ENCODE peak calls at places on chromosome 12, in eight cellular contexts. G, E, B, L, O, V, Y and S are unnamed samples.

GRCh38 chr12:6613015-6613775 is 6.0 kb upstream of the CHD4 start:
- DNase-seq in O (peak), V (no peak), G (peak), Y (peak), E (peak), B (peak), L (no peak), S (peak)

GRCh38 chr12:102394200-102394599 is 86.2 kb downstream of the IGF1 start:
- DNase-seq in Y (no peak), L (no peak), B (no peak), G (no peak), V (no peak), O (no peak), E (no peak), S (no peak)

GRCh38 chr12:74780458-74781241 is 243.0 kb downstream of the ATXN7L3B start:
- DNase-seq in G (no peak), B (no peak), E (peak), Y (peak), O (no peak), V (no peak), L (no peak), S (no peak)

GRCh38 chr12:131893605-131894312 is 663 bp upstream of the ULK1 start:
- DNase-seq in O (no peak), E (no peak), B (no peak), G (no peak), L (no peak), V (no peak), Y (no peak), S (no peak)

GRCh38 chr12:122917508-122918227 is 21.7 kb upstream of the VPS37B start:
- DNase-seq in E (no peak), O (no peak), Y (peak), V (no peak), G (peak), L (no peak), B (peak), S (no peak)

GRCh38 chr12:55847033-55847432 is 4.3 kb upstream of the MMP19 start:
- DNase-seq in O (no peak), E (no peak), G (no peak), L (no peak), V (no peak), Y (peak), B (peak), S (no peak)

GRCh38 chr12:3200779-3201738 is 123.9 kb downstream of the TSPAN9 start:
- DNase-seq in E (no peak), O (no peak), B (peak), V (no peak), L (no peak), G (no peak), Y (peak), S (no peak)

GRCh38 chr12:104935892-104936291 is 22.2 kb downstream of the SLC41A2 start:
- DNase-seq in G (no peak), V (no peak), B (no peak), L (no peak), O (no peak), Y (no peak), E (no peak), S (no peak)

GRCh38 chr12:113766880-113767878 is 198.9 kb downstream of the RBM19 start:
- DNase-seq in B (peak), E (peak), L (no peak), G (no peak), O (no peak), V (no peak), Y (peak), S (no peak)

GRCh38 chr12:6553051-6553868 is 2.6 kb downstream of the IFFO1 start:
- DNase-seq in B (peak), G (no peak), O (no peak), V (no peak), Y (peak), E (no peak), L (no peak), S (no peak)

GRCh38 chr12:116498471-116498870 is 60.7 kb upstream of the MAP1LC3B2 start:
- DNase-seq in V (no peak), O (no peak), E (no peak), L (no peak), Y (no peak), B (peak), G (no peak), S (no peak)

GRCh38 chr12:104958946-104959841 is 1.1 kb upstream of the SLC41A2 start:
- DNase-seq in V (no peak), B (peak), G (no peak), E (peak), L (no peak), Y (peak), O (no peak), S (no peak)

GRCh38 chr12:4269279-4269991 is 4.1 kb upstream of the CCND2 start:
- DNase-seq in O (no peak), Y (peak), L (peak), B (peak), V (peak), G (peak), E (peak), S (peak)

GRCh38 chr12:50615534-50616296 is 110.9 kb downstream of the DIP2B start:
- DNase-seq in L (no peak), E (no peak), V (no peak), G (no peak), O (no peak), Y (peak), B (no peak), S (no peak)

GRCh38 chr12:109098142-109098652 is 800 bp downstream of the UNG start:
- DNase-seq in O (no peak), E (peak), Y (no peak), G (peak), L (no peak), V (no peak), B (peak), S (no peak)